ENCODE peak calls at places on chromosomes 13 and 19, in five cellular contexts. N is activated CD4-positive, CD25-positive, alpha-beta regulatory T cell treated with anti-CD3 and anti-CD28 coated beads, Interleukin-2, amount 50 U/mL, for 72 hours; I is mucosa of gallbladder; O is cardiac muscle cell; C is A549. P is an unnamed sample.

GRCh38 chr13:51328488-51328887 is 11.0 kb upstream of the SERPINE3 start:
- DNase-seq in O (no peak), I (no peak), N (no peak), C (no peak), P (no peak)

GRCh38 chr13:110377178-110378175 is 70.4 kb downstream of the COL4A2 start:
- DNase-seq in O (no peak), I (no peak), C (no peak), N (no peak), P (no peak)

GRCh38 chr13:94586371-94586770 is 9.6 kb downstream of the TGDS start:
- DNase-seq in C (no peak), O (no peak), N (no peak), I (no peak), P (no peak)

GRCh38 chr19:45150731-45151725 is 9.8 kb downstream of the NKPD1 start:
- DNase-seq in C (no peak), I (no peak), N (no peak), O (no peak), P (no peak)

GRCh38 chr19:2326699-2327360 is 1.6 kb downstream of the LSM7 start:
- DNase-seq in I (no peak), N (no peak), C (no peak), O (no peak), P (no peak)

GRCh38 chr13:75726313-75726712 is 90.2 kb downstream of the LMO7 start:
- DNase-seq in C (no peak), I (no peak), N (no peak), O (no peak), P (peak)

GRCh38 chr13:72505376-72505775 is 222.1 kb downstream of the MZT1 start:
- DNase-seq in O (no peak), C (no peak), N (no peak), I (no peak), P (peak)

GRCh38 chr19:49327878-49328544 is 3.0 kb upstream of the SLC6A16 start:
- DNase-seq in I (no peak), O (peak), N (peak), C (peak), P (peak)

GRCh38 chr13:114032121-114032799 is 58.4 kb upstream of the C13orf46 start:
- DNase-seq in C (no peak), N (no peak), O (peak), I (no peak), P (peak)

P was measured in renal cortical epithelial cell.